ENCODE peak calls at places on chromosomes 2 and 18, in four cellular contexts. Y, P, L and B are unnamed samples.

GRCh38 chr2:32172870-32173269 is 7.2 kb downstream of the SLC30A6 start:
- DNase-seq in Y (no peak), P (peak; percentile 8), L (no peak), B (no peak)

GRCh38 chr2:8529706-8530277 is 152.1 kb upstream of the ID2 start:
- DNase-seq in Y (no peak), P (no peak), L (no peak), B (no peak)

GRCh38 chr2:148020036-148020357 is 540 bp downstream of the ORC4 start:
- DNase-seq in Y (no peak), P (no peak), L (peak; percentile 67), B (peak; percentile 72)

GRCh38 chr2:70461414-70461813 is 92.2 kb downstream of the TGFA start:
- DNase-seq in Y (peak; percentile 53), P (no peak), L (no peak), B (no peak)

GRCh38 chr2:238242731-238243495 is 3.1 kb upstream of the HES6 start:
- DNase-seq in Y (peak; percentile 36), P (no peak), L (no peak), B (no peak)

GRCh38 chr2:194464964-194465638 is 1191.9 kb upstream of the SLC39A10 start:
- DNase-seq in Y (peak; percentile 1), P (no peak), L (no peak), B (no peak)

GRCh38 chr2:3430740-3431490 is 51.4 kb downstream of the TRAPPC12 start:
- DNase-seq in Y (no peak), P (no peak), L (no peak), B (no peak)

GRCh38 chr2:233668605-233669260 is 3.0 kb upstream of the UGT1A9 start:
- DNase-seq in Y (no peak), P (no peak), L (no peak), B (no peak)

GRCh38 chr2:204479557-204479956 is 65.7 kb upstream of the PARD3B start:
- DNase-seq in Y (no peak), P (no peak), L (no peak), B (peak; percentile 25)

DNA sequence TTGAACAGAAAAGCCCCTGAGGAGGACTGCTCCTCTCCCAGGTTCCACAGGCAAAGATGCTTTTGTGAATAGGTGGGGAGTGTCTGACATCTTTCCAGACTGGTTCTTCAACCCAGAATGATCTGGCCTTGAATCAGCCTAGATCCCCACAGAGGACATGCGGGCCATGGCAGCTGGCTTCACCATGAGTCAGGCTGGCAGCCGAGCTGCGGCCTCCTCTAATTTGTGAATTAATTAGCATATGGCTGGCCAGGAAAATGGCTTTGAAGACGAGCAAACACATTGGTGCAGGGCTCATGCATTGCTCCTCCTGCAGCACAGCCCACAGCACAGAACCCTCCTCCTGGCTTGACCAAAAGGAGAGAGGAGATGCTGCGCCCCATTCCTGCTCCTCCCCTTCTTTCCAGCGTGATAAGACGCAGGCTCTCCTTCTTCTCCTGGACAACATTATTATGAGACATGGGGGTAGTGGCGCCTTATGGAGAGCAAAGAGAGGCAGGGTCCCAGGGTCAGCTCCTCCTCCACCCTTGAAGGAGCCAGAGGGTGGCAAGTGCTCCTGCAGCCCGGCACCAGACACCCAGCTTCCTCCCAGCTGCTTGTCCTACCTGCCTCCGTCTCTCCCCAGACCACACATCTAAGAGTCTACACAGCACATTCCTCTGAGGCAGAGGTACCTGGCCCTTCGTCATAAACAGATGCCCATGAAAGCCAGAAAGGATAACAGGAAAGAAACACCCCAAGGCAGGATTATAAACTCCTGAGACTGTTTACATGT is 66.7 kb downstream of the EDAR start:
- DNase-seq in Y (peak; percentile 36), P (no peak), L (no peak), B (peak; percentile 76)
- H3K4me2 ChIP-seq in Y (no peak overlapping the region), P (no peak overlapping the region), L (no peak overlapping the region), B (no peak overlapping the region)

DNA sequence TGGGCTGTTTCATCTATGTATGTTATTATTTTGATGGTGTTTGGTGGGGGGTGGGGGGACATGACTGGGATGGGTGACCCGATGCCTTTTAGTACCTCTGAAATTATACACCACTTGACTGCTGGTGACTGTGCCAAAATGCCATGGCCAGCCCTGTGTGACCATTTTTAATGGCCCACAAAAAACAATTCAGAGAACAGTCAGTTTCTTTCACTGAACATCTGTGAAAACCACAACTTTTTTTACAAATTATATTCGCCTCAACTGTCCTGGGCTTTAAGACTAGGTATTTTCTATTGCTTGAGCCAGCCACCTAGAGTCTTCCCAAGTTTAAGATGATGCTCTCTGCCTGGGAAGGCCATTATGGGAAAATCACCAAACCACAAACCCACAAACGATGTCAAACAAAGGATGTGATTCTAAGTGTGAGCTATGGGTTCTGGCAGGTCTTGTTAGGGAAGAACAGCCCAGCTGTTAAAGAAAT is 33.9 kb downstream of the FN1 start:
- DNase-seq in Y (no peak), P (peak; percentile 97), L (peak; percentile 33), B (peak; percentile 82)
- H3K9ac ChIP-seq in Y (no peak overlapping the region), P (no peak overlapping the region), L (no peak overlapping the region), B (peak overlapping the region; percentile 34)

GRCh38 chr18:63263444-63263843 is 56.1 kb downstream of the BCL2 start:
- DNase-seq in Y (no peak), P (no peak), L (no peak), B (no peak)

GRCh38 chr18:63261029-63261428 is 58.5 kb downstream of the BCL2 start:
- DNase-seq in Y (no peak), P (no peak), L (no peak), B (no peak)

GRCh38 chr18:63264871-63265270 is 54.7 kb downstream of the BCL2 start:
- DNase-seq in Y (no peak), P (no peak), L (no peak), B (no peak)

GRCh38 chr18:63260075-63260754 is 59.4 kb downstream of the BCL2 start:
- DNase-seq in Y (no peak), P (no peak), L (no peak), B (no peak)

GRCh38 chr18:63262369-63263335 is 56.9 kb downstream of the BCL2 start:
- DNase-seq in Y (no peak), P (no peak), L (no peak), B (no peak)
- H3K4me2 ChIP-seq in Y (no peak overlapping the region), P (no peak overlapping the region), L (no peak overlapping the region), B (no peak overlapping the region)

DNA sequence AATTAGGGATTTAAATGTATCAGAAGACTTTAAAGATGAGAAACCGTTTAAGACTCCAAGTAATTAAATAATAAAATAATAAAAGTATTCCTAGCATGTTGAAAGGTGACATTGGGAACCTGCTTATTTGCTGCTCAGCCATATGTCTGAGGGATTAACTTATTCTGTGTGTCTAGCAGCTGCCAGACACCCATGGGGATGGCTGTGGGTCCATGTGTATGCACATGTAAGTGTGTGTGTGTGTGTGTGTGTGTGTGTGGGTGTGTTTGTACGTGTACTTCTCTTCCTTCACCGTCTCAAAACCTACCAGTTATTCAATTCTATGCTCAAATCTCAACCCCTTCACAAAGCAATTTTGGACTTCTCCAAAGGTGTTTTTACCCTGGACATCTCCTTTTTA is 124.5 kb downstream of the SETBP1 start:
- DNase-seq in Y (no peak), P (no peak), L (no peak), B (no peak)
- H3K9ac ChIP-seq in Y (no peak overlapping the region), P (no peak overlapping the region), L (no peak overlapping the region), B (no peak overlapping the region)